ENCODE peak calls at places on chromosomes 7 and 10, in ten cellular contexts. T is left ventricle myocardium inferior; P is BJ; K is bronchial epithelial cell; S is fibroblast of the aortic adventitia; A is CD4-positive, alpha-beta T cell; Z is pancreas; B is cardiac fibroblast; H is cardiac muscle cell; Q is fibroblast of lung. G is an unnamed sample.

GRCh38 chr7:80826520-80827237 is 92.2 kb downstream of the SEMA3C start:
- DNase-seq in P (no peak), B (no peak), S (peak), Z (no peak), Q (peak), A (no peak), T (no peak), K (peak), H (no peak), G (no peak)

GRCh38 chr10:71319042-71319799 is at the start of gene SLC29A3:
- DNase-seq in K (peak), Q (peak), T (peak), B (peak), S (peak), P (peak), H (peak), A (peak), Z (peak), G (peak)

GRCh38 chr10:35133586-35133985 is 6.9 kb downstream of the CREM start:
- DNase-seq in K (no peak), A (no peak), Z (no peak), T (no peak), Q (no peak), H (no peak), S (no peak), B (no peak), P (no peak), G (no peak)

GRCh38 chr7:76300210-76300731 is 2.2 kb upstream of the HSPB1 start:
- DNase-seq in S (peak), P (no peak), H (no peak), B (peak), K (peak), Q (peak), T (no peak), Z (peak), A (no peak), G (no peak)

GRCh38 chr10:71337219-71337625 is 18.2 kb downstream of the SLC29A3 start:
- DNase-seq in H (no peak), S (no peak), Z (no peak), A (no peak), Q (no peak), P (no peak), T (no peak), K (no peak), B (no peak), G (no peak)

GRCh38 chr7:141225916-141226618 is 152.2 kb downstream of the TMEM178B start:
- DNase-seq in Z (no peak), T (no peak), Q (no peak), S (no peak), K (no peak), A (no peak), H (no peak), P (no peak), B (no peak), G (peak)

GRCh38 chr7:104267701-104268368 is 60.0 kb upstream of the ORC5 start:
- DNase-seq in S (peak), A (no peak), B (peak), Z (no peak), H (no peak), T (no peak), K (peak), Q (peak), P (no peak), G (no peak)

GRCh38 chr7:38630720-38631673 is at the start of gene AMPH:
- DNase-seq in H (peak), A (no peak), Z (peak), Q (peak), T (peak), K (no peak), B (peak), S (peak), P (peak), G (peak)

GRCh38 chr10:52239771-52240170 is 74.3 kb upstream of the DKK1 start:
- DNase-seq in A (no peak), S (no peak), Q (no peak), B (no peak), T (no peak), K (no peak), P (no peak), Z (no peak), H (no peak), G (no peak)

GRCh38 chr10:21953585-21954057 is 49.9 kb downstream of the DNAJC1 start:
- DNase-seq in Z (no peak), K (peak), S (peak), A (no peak), H (peak), P (no peak), Q (peak), T (no peak), B (peak), G (no peak)

GRCh38 chr10:22541900-22542299 is 172.5 kb downstream of the PIP4K2A start:
- DNase-seq in Q (no peak), A (no peak), B (no peak), H (no peak), T (no peak), K (no peak), Z (no peak), S (no peak), P (no peak), G (no peak)

GRCh38 chr7:23012186-23012585 is 1.7 kb downstream of the HYCC1 start:
- DNase-seq in S (no peak), Q (no peak), P (no peak), A (no peak), T (no peak), B (no peak), K (no peak), Z (no peak), H (no peak), G (no peak)

GRCh38 chr10:119283818-119284217 is 76.4 kb downstream of the GRK5 start:
- DNase-seq in T (no peak), Q (no peak), H (no peak), A (no peak), Z (no peak), B (no peak), P (no peak), S (no peak), K (no peak), G (no peak)

GRCh38 chr10:15360566-15360965 is 10.5 kb downstream of the FAM171A1 start:
- DNase-seq in T (no peak), Q (no peak), B (no peak), S (no peak), K (no peak), P (no peak), H (no peak), Z (no peak), A (no peak), G (no peak)

GRCh38 chr7:82235710-82236109 is 207.9 kb downstream of the CACNA2D1 start:
- DNase-seq in T (no peak), A (no peak), S (peak), K (peak), H (no peak), P (no peak), Z (no peak), Q (no peak), B (peak), G (no peak)

GRCh38 chr7:97215556-97215955 is 98.1 kb downstream of the SDHAF3 start:
- DNase-seq in Q (no peak), S (no peak), T (no peak), H (peak), K (peak), A (no peak), Z (no peak), B (no peak), P (no peak), G (no peak)

GRCh38 chr7:154587812-154588211 is 415.1 kb downstream of the PAXIP1 start:
- DNase-seq in H (no peak), B (no peak), A (no peak), Z (no peak), K (no peak), Q (no peak), P (no peak), S (no peak), T (no peak), G (no peak)

GRCh38 chr7:106050002-106050742 is 61.9 kb downstream of the SYPL1 start:
- DNase-seq in B (peak), H (no peak), T (no peak), K (peak), A (no peak), Q (peak), S (peak), Z (no peak), P (no peak), G (no peak)

GRCh38 chr10:20274580-20274979 is 458.3 kb downstream of the PLXDC2 start:
- DNase-seq in Q (peak), P (no peak), A (no peak), K (peak), H (no peak), T (no peak), B (no peak), S (no peak), Z (no peak), G (no peak)

GRCh38 chr10:42491001-42491592 is 147.3 kb downstream of the ZNF33B start:
- DNase-seq in K (peak), B (peak), S (no peak), A (no peak), Z (no peak), Q (peak), P (no peak), T (no peak), H (no peak), G (no peak)

GRCh38 chr7:74324499-74325229 is 35.5 kb downstream of the CLIP2 start:
- DNase-seq in K (no peak), S (peak), A (no peak), Z (peak), T (no peak), B (no peak), H (no peak), P (no peak), Q (no peak), G (peak)

GRCh38 chr7:45681596-45682357 is 107.6 kb downstream of the ADCY1 start:
- DNase-seq in T (no peak), A (no peak), B (no peak), P (no peak), Z (no peak), Q (no peak), S (no peak), K (no peak), H (no peak), G (peak)

GRCh38 chr7:106285801-106286492 is 1.2 kb upstream of the NAMPT start:
- DNase-seq in T (peak), Q (peak), A (no peak), H (no peak), K (no peak), B (peak), Z (no peak), P (no peak), S (peak), G (peak)

GRCh38 chr10:126935263-126935946 is 30.2 kb downstream of the DOCK1 start:
- DNase-seq in T (no peak), S (no peak), B (peak), P (no peak), A (no peak), Z (no peak), Q (no peak), K (peak), H (no peak), G (no peak)

GRCh38 chr7:27168265-27168947 is 3.1 kb upstream of the HOXA9 start:
- DNase-seq in S (no peak), H (no peak), P (no peak), T (peak), A (no peak), B (no peak), Q (no peak), Z (no peak), K (no peak), G (no peak)

GRCh38 chr7:32618987-32619386 is 123.7 kb downstream of the AVL9 start:
- DNase-seq in P (no peak), S (no peak), K (peak), Z (no peak), H (no peak), T (no peak), Q (no peak), A (no peak), B (no peak), G (no peak)

GRCh38 chr10:71512794-71513379 is 116.2 kb downstream of the CDH23 start:
- DNase-seq in Z (peak), P (no peak), K (peak), T (no peak), Q (no peak), S (no peak), A (no peak), B (no peak), H (peak), G (no peak)

GRCh38 chr7:139811106-139811505 is 18.0 kb upstream of the TBXAS1 start:
- DNase-seq in Q (no peak), B (peak), P (no peak), S (no peak), K (no peak), Z (no peak), A (no peak), T (no peak), H (no peak), G (no peak)

GRCh38 chr10:77873558-77874380 is 52.8 kb downstream of the DLG5 start:
- DNase-seq in B (peak), A (peak), H (no peak), K (peak), S (peak), Z (peak), T (no peak), P (peak), Q (peak), G (no peak)

GRCh38 chr10:92689663-92690210 is at the start of gene HHEX:
- DNase-seq in T (peak), K (peak), A (no peak), H (peak), P (no peak), B (peak), Z (peak), S (peak), Q (peak), G (no peak)

GRCh38 chr7:93958216-93958615 is 36.7 kb downstream of the GNG11 start:
- DNase-seq in K (peak), A (no peak), S (peak), Z (no peak), P (no peak), T (no peak), H (no peak), Q (peak), B (peak), G (no peak)

GRCh38 chr10:131002031-131002861 is 309.3 kb downstream of the TCERG1L start:
- DNase-seq in K (no peak), A (no peak), T (no peak), Q (no peak), B (no peak), Z (no peak), P (no peak), H (no peak), S (no peak), G (no peak)

GRCh38 chr10:89389254-89389653 is 3.2 kb upstream of the IFIT1 start:
- DNase-seq in P (no peak), A (no peak), B (peak), S (peak), H (no peak), Q (peak), K (peak), Z (no peak), T (no peak), G (no peak)
- TF ChIP-seq CTCF in P (peak), A (peak), B (peak), S (peak), H (peak), Q (peak), K (peak), Z (no peak), T (peak), G (peak)

GRCh38 chr7:12674861-12675260 is 12.6 kb upstream of the ARL4A start:
- DNase-seq in P (no peak), K (peak), H (no peak), T (no peak), B (peak), A (peak), Z (peak), S (peak), Q (peak), G (no peak)
- TF ChIP-seq CTCF in P (peak), K (peak), H (peak), T (peak), B (peak), A (peak), Z (no peak), S (peak), Q (peak), G (peak)

GRCh38 chr10:132294561-132295320 is 13.0 kb downstream of the STK32C start:
- DNase-seq in A (no peak), B (no peak), P (no peak), K (no peak), Z (no peak), T (peak), Q (no peak), H (peak), S (no peak), G (peak)

GRCh38 chr10:132299381-132300336 is 8.1 kb downstream of the STK32C start:
- DNase-seq in B (no peak), K (no peak), H (no peak), S (no peak), Z (no peak), T (no peak), P (no peak), A (no peak), Q (no peak), G (no peak)

GRCh38 chr10:132296671-132297443 is 10.9 kb downstream of the STK32C start:
- DNase-seq in T (peak), H (no peak), K (no peak), S (no peak), Q (no peak), Z (no peak), P (no peak), A (no peak), B (no peak), G (peak)

GRCh38 chr10:132298038-132298935 is 9.5 kb downstream of the STK32C start:
- DNase-seq in P (no peak), S (no peak), K (no peak), Q (no peak), Z (no peak), A (no peak), T (no peak), H (no peak), B (no peak), G (peak)

GRCh38 chr10:132297521-132297920 is 10.2 kb downstream of the STK32C start:
- DNase-seq in K (no peak), S (no peak), A (no peak), T (no peak), Z (no peak), Q (no peak), B (no peak), H (no peak), P (no peak), G (no peak)
- TF ChIP-seq CTCF in K (no peak), S (no peak), A (no peak), T (no peak), Z (no peak), Q (no peak), B (no peak), H (no peak), P (no peak), G (no peak)

DNA sequence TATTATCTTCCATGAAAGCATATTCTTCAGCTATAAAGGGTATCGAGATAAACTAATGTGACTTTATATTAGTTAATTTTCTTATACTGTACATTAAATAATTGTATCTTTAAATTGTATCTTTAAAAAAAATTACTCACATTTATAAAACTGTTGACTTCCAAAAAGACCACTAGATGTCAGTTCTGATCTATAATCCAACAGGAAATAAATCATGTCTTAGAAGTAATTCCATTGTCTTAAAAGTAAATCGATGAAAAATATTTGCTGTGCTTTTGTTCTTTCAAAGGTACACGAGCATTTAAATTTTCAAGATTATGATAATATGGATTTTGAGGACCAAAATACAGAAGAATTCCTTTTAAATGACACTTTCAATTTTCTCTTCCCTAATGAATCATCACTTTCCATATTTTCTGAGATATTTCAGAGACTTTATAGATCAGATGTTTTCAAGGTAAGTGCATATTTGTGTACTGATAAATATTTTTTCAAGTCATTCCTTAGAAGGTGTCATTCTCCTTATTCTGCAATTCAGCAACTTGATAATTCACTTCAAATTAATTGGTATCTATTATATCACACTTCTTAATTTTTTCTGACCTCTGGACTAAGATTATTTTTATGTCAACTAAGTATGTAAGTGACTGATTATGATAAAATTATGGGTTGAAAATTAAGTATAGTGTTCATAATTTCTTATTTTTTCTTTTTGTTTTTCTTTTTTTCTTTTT is 138.5 kb downstream of the CPED1 start:
- DNase-seq in H (no peak), T (no peak), A (no peak), B (peak), P (no peak), Q (peak), Z (no peak), K (peak), S (peak), G (no peak)
- TF ChIP-seq CTCF in H (peak), T (peak), A (no peak), B (peak), P (no peak), Q (no peak), Z (no peak), K (no peak), S (peak), G (peak)

GRCh38 chr7:52017802-52018679 is 701.4 kb upstream of the COBL start:
- DNase-seq in S (no peak), A (no peak), K (no peak), B (no peak), Q (no peak), T (no peak), H (peak), Z (no peak), P (no peak), G (no peak)
- TF ChIP-seq CTCF in S (no peak), A (peak), K (peak), B (peak), Q (peak), T (peak), H (no peak), Z (no peak), P (no peak), G (no peak)